ENCODE peak calls at places on chromosomes 12 and 14, in nine cellular contexts. Y is AG09319, Q is WTC11, D is RWPE1, Z is MCF 10A, H is mesothelial cell of epicardium, I is astrocyte of the spinal cord, U is kidney epithelial cell, L is nephron progenitor cell. S is an unnamed sample.

GRCh38 chr12:17642340-17642650 is 447.7 kb downstream of the RERGL start:
- DNase-seq in Y (no peak), Q (no peak), D (no peak), Z (no peak), H (no peak), I (no peak), U (no peak), L (no peak), S (no peak)

GRCh38 chr12:58678753-58679152 is 241.6 kb downstream of the LRIG3 start:
- DNase-seq in Y (no peak), Q (no peak), D (no peak), Z (no peak), H (no peak), I (no peak), U (no peak), L (no peak), S (no peak)

GRCh38 chr12:70197362-70197744 is 45.9 kb upstream of the CNOT2 start:
- DNase-seq in Y (peak), Q (no peak), D (no peak), Z (peak), H (no peak), I (no peak), U (no peak), L (no peak), S (no peak)

GRCh38 chr14:75458305-75458704 is 30.5 kb downstream of the JDP2 start:
- DNase-seq in Y (no peak), Q (no peak), D (no peak), Z (no peak), H (no peak), I (no peak), U (no peak), L (no peak), S (no peak)

GRCh38 chr12:7150841-7151240 is 20.7 kb downstream of the CLSTN3 start:
- DNase-seq in Y (no peak), Q (no peak), D (no peak), Z (no peak), H (no peak), I (no peak), U (no peak), L (no peak), S (peak)

GRCh38 chr14:35556548-35556947 is 22.6 kb downstream of the INSM2 start:
- DNase-seq in Y (no peak), Q (no peak), D (no peak), Z (no peak), H (no peak), I (no peak), U (no peak), L (no peak), S (no peak)

GRCh38 chr12:132776816-132777568 is 15.4 kb upstream of the ANKLE2 start:
- DNase-seq in Y (no peak), Q (no peak), D (no peak), Z (no peak), H (no peak), I (peak), U (no peak), L (no peak), S (no peak)

GRCh38 chr12:51971679-51972423 is 20.4 kb downstream of the ACVR1B start:
- DNase-seq in Y (no peak), Q (no peak), D (no peak), Z (no peak), H (no peak), I (no peak), U (no peak), L (no peak), S (no peak)

GRCh38 chr12:105581420-105581819 is 250.9 kb downstream of the C12orf75 start:
- DNase-seq in Y (no peak), Q (no peak), D (no peak), Z (no peak), H (no peak), I (no peak), U (no peak), L (no peak), S (no peak)

GRCh38 chr14:52025310-52025709 is 36.0 kb downstream of the RTRAF start:
- DNase-seq in Y (peak), Q (no peak), D (peak), Z (peak), H (no peak), I (peak), U (peak), L (no peak), S (no peak)

GRCh38 chr14:52029881-52030280 is 39.0 kb downstream of the NID2 start:
- DNase-seq in Y (no peak), Q (no peak), D (no peak), Z (no peak), H (no peak), I (no peak), U (no peak), L (no peak), S (no peak)

GRCh38 chr14:52023518-52023917 is 34.2 kb downstream of the RTRAF start:
- DNase-seq in Y (peak), Q (no peak), D (no peak), Z (peak), H (no peak), I (peak), U (no peak), L (no peak), S (no peak)

GRCh38 chr14:52026921-52027320 is 37.6 kb downstream of the RTRAF start:
- DNase-seq in Y (no peak), Q (no peak), D (no peak), Z (no peak), H (no peak), I (no peak), U (no peak), L (no peak), S (no peak)

GRCh38 chr14:52025952-52026510 is 36.7 kb downstream of the RTRAF start:
- DNase-seq in Y (no peak), Q (no peak), D (no peak), Z (no peak), H (no peak), I (peak), U (no peak), L (no peak), S (no peak)
- TF ChIP-seq CTCF in Y (no peak), Q (no peak), D (no peak), Z (no peak), H (no peak), I (no peak), U (no peak), L (no peak), S (no peak)

DNA sequence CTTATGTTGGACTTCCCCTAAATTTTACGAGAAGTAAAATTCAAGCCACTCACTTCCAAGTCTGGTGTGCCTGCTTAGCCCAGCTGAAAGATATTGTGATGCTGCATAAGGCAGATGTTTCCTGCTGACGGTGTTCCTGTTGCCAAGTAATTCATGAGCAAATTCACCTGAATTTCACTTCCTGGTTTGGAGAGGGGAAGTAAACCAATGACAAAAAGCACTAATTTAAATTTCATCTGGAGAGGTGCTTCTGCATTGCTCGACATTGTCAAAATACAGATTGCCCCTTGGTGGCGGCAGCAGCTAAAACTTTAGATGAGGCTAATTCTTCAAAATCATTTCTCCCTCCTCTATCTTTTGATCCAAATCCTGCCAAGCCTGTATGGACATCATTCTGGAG is 281.1 kb downstream of the AACS start:
- DNase-seq in Y (no peak), Q (no peak), D (no peak), Z (no peak), H (no peak), I (no peak), U (no peak), L (no peak), S (no peak)
- TF ChIP-seq CTCF in Y (no peak), Q (no peak), D (no peak), Z (no peak), H (no peak), I (no peak), U (no peak), L (no peak), S (peak)

GRCh38 chr12:41269056-41269455 is 80.9 kb downstream of the PDZRN4 start:
- DNase-seq in Y (no peak), Q (no peak), D (no peak), Z (no peak), H (no peak), I (no peak), U (no peak), L (no peak), S (no peak)

DNA sequence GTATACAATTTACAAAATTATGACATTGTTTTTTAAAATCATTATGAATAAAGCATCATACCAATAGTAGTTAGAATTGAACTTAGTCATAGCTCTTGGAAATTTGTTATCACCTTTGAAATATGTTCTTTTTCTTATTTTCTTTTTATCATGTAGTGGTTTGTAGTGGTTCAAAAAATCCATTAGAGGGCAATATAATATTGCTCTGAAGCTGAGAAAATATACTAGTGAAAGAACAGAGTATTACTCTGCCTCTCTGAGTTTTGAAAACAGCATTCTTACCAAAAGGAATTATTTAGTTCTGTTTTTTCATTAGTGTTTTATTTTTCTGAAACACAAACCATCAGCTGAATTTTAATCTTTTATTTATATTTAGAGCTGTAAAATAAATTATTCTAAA is 76.2 kb downstream of the PDZRN4 start:
- DNase-seq in Y (no peak), Q (no peak), D (peak), Z (no peak), H (no peak), I (peak), U (no peak), L (no peak), S (peak)
- TF ChIP-seq CTCF in Y (peak), Q (no peak), D (peak), Z (peak), H (peak), I (peak), U (peak), L (no peak), S (peak)

GRCh38 chr12:89949457-89950195 is 241.0 kb upstream of the ATP2B1 start:
- DNase-seq in Y (peak), Q (no peak), D (peak), Z (peak), H (no peak), I (peak), U (peak), L (no peak), S (peak)
- TF ChIP-seq CTCF in Y (no peak), Q (no peak), D (peak), Z (peak), H (no peak), I (peak), U (no peak), L (no peak), S (no peak)

GRCh38 chr12:34372003-34372402 is 349.7 kb downstream of the ALG10 start:
- DNase-seq in Y (no peak), Q (no peak), D (no peak), Z (no peak), H (no peak), I (no peak), U (no peak), L (no peak), S (no peak)
- TF ChIP-seq CTCF in Y (no peak), Q (no peak), D (no peak), Z (no peak), H (no peak), I (no peak), U (no peak), L (no peak), S (no peak)

GRCh38 chr14:69713127-69713800 is 53.7 kb upstream of the SRSF5 start:
- DNase-seq in Y (no peak), Q (peak), D (peak), Z (peak), H (no peak), I (no peak), U (no peak), L (no peak), S (no peak)
- TF ChIP-seq CTCF in Y (no peak), Q (no peak), D (no peak), Z (no peak), H (no peak), I (no peak), U (no peak), L (no peak), S (no peak)

GRCh38 chr14:95065411-95065810 is 91.9 kb downstream of the DICER1 start:
- DNase-seq in Y (no peak), Q (no peak), D (no peak), Z (no peak), H (no peak), I (no peak), U (no peak), L (no peak), S (no peak)

GRCh38 chr14:95063391-95063790 is 93.9 kb downstream of the DICER1 start:
- DNase-seq in Y (no peak), Q (no peak), D (no peak), Z (no peak), H (no peak), I (no peak), U (no peak), L (no peak), S (no peak)

GRCh38 chr14:95062946-95063345 is 94.4 kb downstream of the DICER1 start:
- DNase-seq in Y (no peak), Q (no peak), D (no peak), Z (no peak), H (no peak), I (no peak), U (no peak), L (no peak), S (no peak)

GRCh38 chr14:95064734-95065133 is 92.6 kb downstream of the DICER1 start:
- DNase-seq in Y (no peak), Q (no peak), D (no peak), Z (no peak), H (no peak), I (no peak), U (no peak), L (no peak), S (no peak)

DNA sequence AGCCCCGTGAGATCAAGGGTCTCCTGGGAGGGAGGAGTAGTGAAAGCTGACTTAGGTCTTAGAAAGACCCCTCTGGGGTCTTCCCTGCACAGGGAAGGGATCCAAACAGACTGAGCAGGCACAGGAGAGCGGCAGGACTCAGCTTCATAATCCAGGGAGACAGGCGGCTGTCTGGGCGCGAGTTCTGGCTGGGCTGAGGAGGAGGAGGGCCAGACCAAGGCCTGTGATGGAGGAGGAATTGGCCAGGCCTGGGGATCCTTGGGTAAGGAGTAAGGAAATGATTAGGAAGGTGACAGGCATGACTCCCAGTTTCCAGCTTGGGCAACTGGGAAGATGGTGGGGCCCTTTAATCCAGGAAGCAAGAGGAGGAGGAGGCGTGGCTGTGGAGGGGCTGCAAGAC is 93.1 kb downstream of the DICER1 start:
- DNase-seq in Y (no peak), Q (no peak), D (no peak), Z (no peak), H (no peak), I (no peak), U (no peak), L (no peak), S (no peak)
- TF ChIP-seq CTCF in Y (no peak), Q (no peak), D (no peak), Z (no peak), H (no peak), I (no peak), U (no peak), L (no peak), S (no peak)

DNA sequence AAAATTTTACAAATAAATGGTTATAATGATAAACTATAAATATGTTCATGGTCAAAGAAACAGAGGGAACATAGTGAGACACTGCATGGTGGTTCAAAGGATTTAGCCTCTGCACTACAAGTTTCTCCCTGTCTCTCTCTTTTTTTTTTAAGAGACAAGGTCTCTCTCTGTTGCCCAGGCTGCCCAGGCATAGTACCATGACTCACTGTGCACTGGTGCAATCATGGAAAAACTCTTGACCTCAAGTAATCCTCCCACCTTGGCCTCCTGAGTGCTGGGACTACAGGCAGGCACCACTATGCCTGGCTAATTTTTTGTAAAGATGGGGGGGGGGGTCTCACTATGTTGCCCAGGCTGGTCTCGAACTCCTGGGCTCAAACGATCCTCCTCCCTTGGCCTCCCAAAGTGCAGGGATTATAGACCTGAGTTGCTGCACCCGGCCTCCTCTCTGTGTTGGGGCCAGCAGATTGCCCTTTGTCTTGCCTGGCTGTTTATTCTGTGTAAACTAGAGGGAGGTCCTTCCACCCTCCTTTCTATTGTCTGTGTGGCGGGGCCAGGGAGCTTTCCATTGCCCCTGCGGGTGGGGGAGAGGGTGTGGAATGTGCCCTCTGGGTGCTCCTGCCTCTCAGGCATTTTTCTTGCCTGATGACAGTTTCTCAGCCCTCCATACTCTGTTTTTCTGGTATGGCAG is 22.1 kb downstream of the MTHFD1 start:
- DNase-seq in Y (no peak), Q (peak), D (no peak), Z (peak), H (no peak), I (no peak), U (peak), L (no peak), S (no peak)
- TF ChIP-seq CTCF in Y (no peak), Q (no peak), D (no peak), Z (no peak), H (no peak), I (no peak), U (no peak), L (no peak), S (no peak)

GRCh38 chr14:80996049-80996901 is 40.9 kb downstream of the TSHR start:
- DNase-seq in Y (peak), Q (no peak), D (peak), Z (peak), H (no peak), I (peak), U (peak), L (peak), S (peak)
- TF ChIP-seq CTCF in Y (peak), Q (no peak), D (peak), Z (peak), H (no peak), I (peak), U (peak), L (peak), S (peak)

GRCh38 chr14:102984336-102985102 is 62.1 kb downstream of the AMN start:
- DNase-seq in Y (no peak), Q (no peak), D (no peak), Z (no peak), H (no peak), I (no peak), U (no peak), L (no peak), S (no peak)

GRCh38 chr14:102980409-102980810 is 57.9 kb downstream of the AMN start:
- DNase-seq in Y (no peak), Q (no peak), D (no peak), Z (no peak), H (no peak), I (no peak), U (no peak), L (no peak), S (no peak)

GRCh38 chr14:102982852-102983470 is 60.5 kb downstream of the AMN start:
- DNase-seq in Y (no peak), Q (no peak), D (no peak), Z (no peak), H (no peak), I (no peak), U (no peak), L (no peak), S (no peak)

GRCh38 chr14:102985665-102986064 is 63.2 kb downstream of the AMN start:
- DNase-seq in Y (no peak), Q (no peak), D (no peak), Z (no peak), H (no peak), I (no peak), U (no peak), L (no peak), S (peak)

DNA sequence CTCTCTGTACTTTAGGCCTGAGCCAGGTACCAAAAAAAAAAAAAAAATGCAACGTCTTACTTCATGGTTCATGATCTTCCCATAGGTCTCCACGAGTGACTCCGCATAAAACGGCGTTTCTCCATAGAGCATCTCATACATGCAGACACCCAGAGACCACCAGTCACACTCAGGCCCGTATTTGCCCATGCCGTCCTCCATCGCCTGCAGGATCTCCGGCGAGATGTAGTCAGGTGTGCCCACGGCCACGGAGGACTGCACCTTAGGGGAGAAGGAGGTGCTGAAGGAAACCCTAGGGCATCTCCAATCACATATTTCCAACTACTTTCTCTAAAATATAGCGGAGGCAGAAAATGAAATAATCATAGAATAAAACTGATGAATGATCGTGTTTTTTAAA is 61.0 kb downstream of the AMN start:
- DNase-seq in Y (no peak), Q (no peak), D (no peak), Z (no peak), H (no peak), I (no peak), U (no peak), L (no peak), S (no peak)
- TF ChIP-seq CTCF in Y (no peak), Q (no peak), D (no peak), Z (no peak), H (no peak), I (no peak), U (no peak), L (no peak), S (no peak)

S was measured in GM13976.